ENCODE peak calls at places on chromosomes 2 and 18, in six cellular contexts. B is neural progenitor cell, Y is RWPE2, I is heart right ventricle, S is coronary artery, F is GM12865. N is an unnamed sample.

GRCh38 chr2:2856723-2857415 is 520.7 kb downstream of the EIPR1 start:
- DNase-seq in B (no peak), Y (no peak), I (no peak), S (no peak), F (no peak), N (no peak)

GRCh38 chr2:152890746-152891145 is 172.3 kb downstream of the ARL6IP6 start:
- DNase-seq in B (no peak), Y (no peak), I (no peak), S (no peak), F (no peak), N (no peak)

GRCh38 chr2:5111581-5111980 is 580.6 kb upstream of the SOX11 start:
- DNase-seq in B (no peak), Y (no peak), I (no peak), S (no peak), F (no peak), N (no peak)

GRCh38 chr2:156321243-156321904 is 11.1 kb downstream of the NR4A2 start:
- DNase-seq in B (peak), Y (no peak), I (no peak), S (no peak), F (no peak), N (no peak)

GRCh38 chr18:13982136-13982535 is 66.8 kb upstream of the MC2R start:
- DNase-seq in B (peak), Y (no peak), I (no peak), S (no peak), F (no peak), N (no peak)

GRCh38 chr2:69092857-69093256 is 79.9 kb downstream of the ANTXR1 start:
- DNase-seq in B (no peak), Y (no peak), I (no peak), S (no peak), F (no peak), N (no peak)

GRCh38 chr2:62663443-62663842 is 42.1 kb upstream of the EHBP1 start:
- DNase-seq in B (no peak), Y (no peak), I (no peak), S (no peak), F (no peak), N (no peak)

GRCh38 chr2:191030521-191031154 is 16.7 kb upstream of the STAT1 start:
- DNase-seq in B (peak), Y (no peak), I (no peak), S (no peak), F (peak), N (no peak)

GRCh38 chr18:59420244-59420643 is 61.2 kb upstream of the LMAN1 start:
- DNase-seq in B (no peak), Y (no peak), I (no peak), S (no peak), F (no peak), N (no peak)

GRCh38 chr2:241768251-241768711 is 8.3 kb upstream of the GAL3ST2 start:
- DNase-seq in B (no peak), Y (peak), I (no peak), S (no peak), F (no peak), N (no peak)

GRCh38 chr2:69113627-69114026 is 100.6 kb downstream of the ANTXR1 start:
- DNase-seq in B (no peak), Y (no peak), I (no peak), S (no peak), F (no peak), N (no peak)

GRCh38 chr2:70477473-70477872 is 76.2 kb downstream of the TGFA start:
- DNase-seq in B (peak), Y (no peak), I (no peak), S (no peak), F (no peak), N (no peak)

GRCh38 chr2:132804045-132804444 is 134.0 kb upstream of the LYPD1 start:
- DNase-seq in B (no peak), Y (no peak), I (peak), S (no peak), F (no peak), N (no peak)

GRCh38 chr2:46569061-46569560 is 89.7 kb downstream of the TMEM247 start:
- DNase-seq in B (no peak), Y (no peak), I (peak), S (no peak), F (peak), N (no peak)

GRCh38 chr2:229775614-229776313 is 61.4 kb upstream of the DNER start:
- DNase-seq in B (no peak), Y (no peak), I (no peak), S (no peak), F (peak), N (no peak)

GRCh38 chr18:61554117-61554776 is 221.0 kb downstream of the CDH20 start:
- DNase-seq in B (no peak), Y (peak), I (no peak), S (no peak), F (no peak), N (no peak)

GRCh38 chr2:28445448-28446258 is 50.2 kb upstream of the PLB1 start:
- DNase-seq in B (no peak), Y (peak), I (no peak), S (no peak), F (no peak), N (no peak)

GRCh38 chr2:28448738-28449100 is 47.1 kb upstream of the PLB1 start:
- DNase-seq in B (no peak), Y (no peak), I (no peak), S (no peak), F (no peak), N (no peak)

GRCh38 chr2:28442328-28442727 is 49.7 kb downstream of the FOSL2 start:
- DNase-seq in B (no peak), Y (no peak), I (no peak), S (no peak), F (peak), N (no peak)

GRCh38 chr2:28447943-28448737 is 47.7 kb upstream of the PLB1 start:
- DNase-seq in B (no peak), Y (no peak), I (no peak), S (no peak), F (no peak), N (peak)

GRCh38 chr2:28444951-28445350 is 50.9 kb upstream of the PLB1 start:
- DNase-seq in B (no peak), Y (no peak), I (no peak), S (no peak), F (no peak), N (no peak)
- H3K4me3 ChIP-seq in B (no peak), Y (no peak), I (no peak), S (no peak), F (no peak), N (no peak)

GRCh38 chr18:5238371-5238758 is 41.3 kb upstream of the AKAIN1 start:
- DNase-seq in B (peak), Y (no peak), I (peak), S (no peak), F (peak), N (no peak)

GRCh38 chr18:5237723-5238370 is 40.8 kb upstream of the AKAIN1 start:
- DNase-seq in B (peak), Y (peak), I (peak), S (peak), F (peak), N (peak)

GRCh38 chr18:5237083-5237722 is 40.1 kb upstream of the AKAIN1 start:
- DNase-seq in B (no peak), Y (no peak), I (peak), S (peak), F (peak), N (no peak)

DNA sequence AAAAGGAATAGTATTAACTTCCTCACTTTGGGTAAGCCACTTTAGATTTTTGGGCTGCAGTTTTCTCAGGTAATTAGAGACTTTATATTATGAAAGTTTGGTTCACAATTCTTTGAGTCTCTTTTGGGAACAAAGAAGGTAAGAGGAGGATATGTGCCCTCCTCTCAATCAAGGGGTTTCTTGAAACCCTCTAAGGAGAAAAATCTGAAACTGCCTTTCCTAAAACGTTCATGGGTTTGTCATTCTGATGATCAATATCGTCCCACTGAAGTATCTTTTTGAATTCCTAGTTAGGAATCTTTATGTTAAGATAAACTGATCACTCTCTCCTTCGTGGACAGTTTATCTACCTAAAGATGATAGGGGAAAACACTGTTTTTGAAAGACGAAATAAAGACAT is 42.4 kb upstream of the AKAIN1 start:
- DNase-seq in B (no peak), Y (no peak), I (no peak), S (no peak), F (no peak), N (no peak)
- H3K4me3 ChIP-seq in B (peak), Y (peak), I (no peak), S (peak), F (peak), N (peak)

GRCh38 chr2:17058772-17059402 is 393.3 kb upstream of the CYRIA start:
- DNase-seq in B (peak), Y (no peak), I (no peak), S (no peak), F (no peak), N (no peak)
- H3K4me3 ChIP-seq in B (no peak), Y (no peak), I (no peak), S (no peak), F (no peak), N (no peak)

GRCh38 chr2:66555511-66556324 is 120.8 kb downstream of the MEIS1 start:
- DNase-seq in B (no peak), Y (no peak), I (no peak), S (no peak), F (no peak), N (no peak)
- H3K4me3 ChIP-seq in B (no peak), Y (peak), I (peak), S (peak), F (no peak), N (peak)

DNA sequence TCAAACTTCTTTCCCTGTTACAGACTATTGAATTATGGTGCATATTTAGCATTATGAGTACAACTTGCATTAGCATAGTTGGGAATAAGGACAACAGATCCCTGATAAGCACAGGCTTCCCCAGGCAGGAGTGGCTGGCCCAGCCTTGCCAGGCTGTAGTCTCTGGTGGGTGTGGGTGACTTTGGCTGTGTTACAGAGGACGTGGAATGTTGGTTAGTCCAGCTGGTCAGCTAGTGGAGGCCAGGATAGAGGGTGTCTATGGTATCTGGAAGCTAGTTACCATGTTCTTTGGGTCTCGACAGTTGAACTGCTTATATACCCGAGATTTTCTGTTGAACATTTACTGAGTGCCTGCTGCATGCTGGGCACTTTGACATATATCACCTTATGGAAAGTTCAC is 4.7 kb downstream of the SH3RF3 start:
- DNase-seq in B (no peak), Y (no peak), I (no peak), S (no peak), F (no peak), N (no peak)
- H3K4me3 ChIP-seq in B (no peak), Y (no peak), I (no peak), S (no peak), F (no peak), N (no peak)

GRCh38 chr18:46946656-46947282 is 29.4 kb downstream of the KATNAL2 start:
- DNase-seq in B (peak), Y (peak), I (peak), S (peak), F (peak), N (peak)
- H3K4me3 ChIP-seq in B (peak), Y (peak), I (peak), S (peak), F (peak), N (peak)